ENCODE peak calls at places on chromosomes 11 and 22, in five cellular contexts. One of them, this sample, is unnamed.

GRCh38 chr11:35943761-35944502 is at the start of gene LDLRAD3:
- DNase-seq in K562: peak
- DNase-seq in WTC11: peak
- DNase-seq in GM12878: no peak
- DNase-seq in HepG2: peak
- DNase-seq in this sample: peak

GRCh38 chr22:19879651-19879995 is 24.9 kb upstream of the GNB1L start:
- DNase-seq in WTC11: peak
- DNase-seq in HepG2: no peak
- DNase-seq in K562: no peak
- DNase-seq in GM12878: no peak
- DNase-seq in this sample: no peak

GRCh38 chr22:35541254-35541748 is 670 bp downstream of the RASD2 start:
- DNase-seq in K562: no peak
- DNase-seq in GM12878: no peak
- DNase-seq in HepG2: no peak
- DNase-seq in WTC11: peak
- DNase-seq in this sample: no peak

GRCh38 chr11:11427185-11427944 is 74.3 kb upstream of the CSNK2A3 start:
- DNase-seq in WTC11: no peak
- DNase-seq in HepG2: no peak
- DNase-seq in K562: no peak
- DNase-seq in GM12878: no peak
- DNase-seq in this sample: no peak

GRCh38 chr11:134562941-134563471 is 151.0 kb upstream of the B3GAT1 start:
- DNase-seq in K562: no peak
- DNase-seq in GM12878: no peak
- DNase-seq in WTC11: no peak
- DNase-seq in HepG2: no peak
- DNase-seq in this sample: no peak

GRCh38 chr11:118903204-118904015 is 19.7 kb downstream of the CXCR5 start:
- DNase-seq in GM12878: no peak
- DNase-seq in HepG2: no peak
- DNase-seq in K562: no peak
- DNase-seq in WTC11: no peak
- DNase-seq in this sample: no peak

GRCh38 chr11:47415949-47416472 is 7.6 kb downstream of the SLC39A13 start:
- DNase-seq in GM12878: no peak
- DNase-seq in K562: peak
- DNase-seq in WTC11: no peak
- DNase-seq in HepG2: no peak
- DNase-seq in this sample: no peak

GRCh38 chr11:120316880-120317688 is 8.0 kb upstream of the TLCD5 start:
- DNase-seq in WTC11: peak
- DNase-seq in HepG2: no peak
- DNase-seq in K562: no peak
- DNase-seq in GM12878: no peak
- DNase-seq in this sample: no peak

GRCh38 chr11:45455536-45455935 is 169.4 kb upstream of the SYT13 start:
- DNase-seq in K562: no peak
- DNase-seq in HepG2: no peak
- DNase-seq in WTC11: no peak
- DNase-seq in GM12878: no peak
- DNase-seq in this sample: no peak

GRCh38 chr11:2379471-2380174 is 2.5 kb downstream of the CD81 start:
- DNase-seq in GM12878: no peak
- DNase-seq in WTC11: no peak
- DNase-seq in HepG2: no peak
- DNase-seq in K562: no peak
- DNase-seq in this sample: no peak

GRCh38 chr11:86592047-86592564 is 80.3 kb downstream of the ME3 start:
- DNase-seq in HepG2: no peak
- DNase-seq in GM12878: no peak
- DNase-seq in WTC11: no peak
- DNase-seq in K562: no peak
- DNase-seq in this sample: no peak

GRCh38 chr11:9506489-9507343 is 45.9 kb downstream of the ZNF143 start:
- DNase-seq in HepG2: peak
- DNase-seq in K562: peak
- DNase-seq in WTC11: peak
- DNase-seq in GM12878: peak
- DNase-seq in this sample: peak

GRCh38 chr11:118061401-118062125 is 15.3 kb upstream of the TMPRSS4 start:
- DNase-seq in GM12878: no peak
- DNase-seq in WTC11: no peak
- DNase-seq in K562: no peak
- DNase-seq in HepG2: no peak
- DNase-seq in this sample: no peak

GRCh38 chr11:91981995-91982394 is 242.6 kb upstream of the FAT3 start:
- DNase-seq in K562: no peak
- DNase-seq in WTC11: no peak
- DNase-seq in GM12878: no peak
- DNase-seq in HepG2: no peak
- DNase-seq in this sample: no peak

GRCh38 chr22:45263790-45264269 is 20.9 kb upstream of the UPK3A start:
- DNase-seq in K562: peak
- DNase-seq in GM12878: no peak
- DNase-seq in WTC11: peak
- DNase-seq in HepG2: peak
- DNase-seq in this sample: no peak

DNA sequence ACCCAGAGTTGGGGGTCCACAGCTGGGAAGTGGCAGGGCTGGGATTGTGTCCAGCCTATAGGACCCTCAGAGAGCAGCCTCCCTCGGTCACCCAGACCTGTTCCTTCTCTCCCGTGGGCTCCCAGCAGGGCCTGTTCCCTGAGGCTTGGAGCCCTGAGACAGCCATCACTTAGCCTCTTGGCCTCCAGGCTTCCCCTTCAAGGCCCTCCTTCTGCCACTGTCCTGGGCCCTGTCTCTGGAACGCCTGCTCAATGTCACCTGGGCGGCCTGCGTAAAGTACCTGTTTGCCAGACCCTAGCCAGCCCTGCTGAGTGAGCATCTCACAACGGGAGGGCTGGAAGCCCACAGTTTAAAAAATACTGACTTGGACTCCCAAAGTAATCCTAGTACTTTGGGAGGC is 6.5 kb downstream of the MGAT3 start:
- DNase-seq in GM12878: no peak
- DNase-seq in WTC11: no peak
- DNase-seq in K562: no peak
- DNase-seq in HepG2: no peak
- DNase-seq in this sample: no peak
- TF ChIP-seq ATF3 in GM12878: no peak
- TF ChIP-seq ATF3 in WTC11: no peak
- TF ChIP-seq ATF3 in K562: no peak
- TF ChIP-seq ATF3 in HepG2: no peak
- TF ChIP-seq ATF3 in this sample: no peak

DNA sequence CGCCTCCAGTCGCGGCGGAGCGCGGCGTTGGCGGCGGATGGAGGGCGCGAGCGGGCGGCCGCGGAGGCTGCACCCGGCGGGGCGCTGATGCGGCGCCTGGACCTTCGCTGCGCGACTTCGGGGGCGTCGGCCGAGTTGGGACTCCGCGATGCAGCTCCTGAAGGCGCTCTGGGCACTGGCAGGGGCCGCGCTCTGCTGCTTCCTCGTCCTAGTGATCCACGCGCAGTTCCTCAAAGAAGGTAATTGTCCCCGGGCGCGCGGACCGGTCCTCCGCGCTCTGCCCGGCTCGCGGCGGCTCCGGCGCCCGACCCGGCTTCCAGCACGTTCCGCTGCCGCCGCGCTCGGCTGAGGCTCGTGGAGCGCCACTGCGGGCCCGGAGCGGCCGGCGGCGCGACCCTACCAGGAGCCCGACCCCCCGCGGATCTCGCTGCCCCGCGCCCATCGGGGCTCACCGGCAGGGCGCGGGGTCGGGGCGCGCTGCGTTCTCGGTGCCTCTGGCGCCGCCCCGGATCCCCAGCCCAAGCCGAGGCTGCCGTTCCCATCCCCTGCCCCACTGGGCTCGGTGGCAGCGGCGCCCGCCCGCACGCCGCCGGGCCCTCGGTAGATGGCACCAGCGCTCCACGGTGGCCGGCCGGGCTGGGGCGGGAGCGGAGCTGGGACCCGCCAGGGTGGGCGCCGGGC is 1251.2 kb downstream of the BRD1 start:
- DNase-seq in K562: no peak
- DNase-seq in WTC11: peak
- DNase-seq in HepG2: no peak
- DNase-seq in GM12878: no peak
- DNase-seq in this sample: no peak
- TF ChIP-seq ATF2 in K562: no peak
- TF ChIP-seq ATF2 in WTC11: no peak
- TF ChIP-seq ATF2 in HepG2: no peak
- TF ChIP-seq ATF2 in GM12878: no peak
- TF ChIP-seq ATF2 in this sample: no peak

GRCh38 chr22:43859176-43859575 is 3.1 kb downstream of the SULT4A1 start:
- DNase-seq in GM12878: no peak
- DNase-seq in WTC11: no peak
- DNase-seq in HepG2: no peak
- DNase-seq in K562: no peak
- DNase-seq in this sample: no peak

GRCh38 chr22:43857367-43857766 is 4.9 kb downstream of the SULT4A1 start:
- DNase-seq in WTC11: no peak
- DNase-seq in K562: no peak
- DNase-seq in HepG2: no peak
- DNase-seq in GM12878: no peak
- DNase-seq in this sample: no peak

GRCh38 chr22:43860126-43860525 is 2.2 kb downstream of the SULT4A1 start:
- DNase-seq in WTC11: no peak
- DNase-seq in GM12878: no peak
- DNase-seq in K562: no peak
- DNase-seq in HepG2: no peak
- DNase-seq in this sample: no peak

GRCh38 chr22:43859621-43860020 is 2.7 kb downstream of the SULT4A1 start:
- DNase-seq in K562: no peak
- DNase-seq in HepG2: no peak
- DNase-seq in GM12878: no peak
- DNase-seq in WTC11: no peak
- DNase-seq in this sample: no peak

DNA sequence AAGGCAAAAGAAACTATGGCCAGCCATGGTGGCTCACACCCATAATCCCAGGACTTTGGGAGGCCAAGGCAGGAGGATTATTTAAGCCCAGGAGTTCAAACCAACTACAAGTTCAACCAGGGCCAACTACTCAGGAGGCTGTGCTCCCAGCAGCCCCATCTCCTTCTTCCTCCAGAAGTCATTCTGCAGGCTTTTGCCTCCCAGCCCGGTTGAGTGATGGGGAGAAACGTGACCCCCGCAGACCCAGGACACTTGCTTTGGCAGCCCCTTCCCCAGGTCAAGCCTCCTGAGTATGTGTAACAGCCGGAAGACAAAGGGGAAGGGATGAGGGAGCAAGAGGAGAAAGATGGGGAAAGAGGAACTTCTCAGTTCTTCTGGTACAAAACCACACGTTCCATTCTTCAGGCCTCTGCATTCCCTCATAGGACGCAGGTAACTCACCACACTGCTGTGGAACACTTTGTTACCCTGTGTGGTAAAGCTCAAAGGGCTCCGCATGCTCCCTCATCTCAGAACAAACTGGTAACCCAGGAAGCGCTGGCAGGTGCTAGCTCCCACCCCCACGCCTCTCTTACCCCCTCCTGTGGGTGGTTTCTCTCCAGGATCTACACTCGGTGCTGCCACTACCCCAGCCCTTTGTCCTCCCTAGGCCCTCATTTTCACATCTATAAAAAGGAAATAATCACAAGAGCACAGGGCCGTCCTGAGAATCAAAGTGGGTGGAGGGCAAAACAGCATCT is 4.0 kb downstream of the SULT4A1 start:
- DNase-seq in HepG2: no peak
- DNase-seq in WTC11: no peak
- DNase-seq in K562: no peak
- DNase-seq in GM12878: no peak
- DNase-seq in this sample: no peak
- TF ChIP-seq ATF3 in HepG2: no peak
- TF ChIP-seq ATF3 in WTC11: no peak
- TF ChIP-seq ATF3 in K562: no peak
- TF ChIP-seq ATF3 in GM12878: no peak
- TF ChIP-seq ATF3 in this sample: no peak

GRCh38 chr11:31834237-31834636 is 23.1 kb upstream of the PAX6 start:
- DNase-seq in K562: no peak
- DNase-seq in HepG2: no peak
- DNase-seq in GM12878: no peak
- DNase-seq in WTC11: peak
- DNase-seq in this sample: no peak
- TF ChIP-seq ATF2 in K562: no peak
- TF ChIP-seq ATF2 in HepG2: no peak
- TF ChIP-seq ATF2 in GM12878: no peak
- TF ChIP-seq ATF2 in WTC11: no peak
- TF ChIP-seq ATF2 in this sample: no peak

DNA sequence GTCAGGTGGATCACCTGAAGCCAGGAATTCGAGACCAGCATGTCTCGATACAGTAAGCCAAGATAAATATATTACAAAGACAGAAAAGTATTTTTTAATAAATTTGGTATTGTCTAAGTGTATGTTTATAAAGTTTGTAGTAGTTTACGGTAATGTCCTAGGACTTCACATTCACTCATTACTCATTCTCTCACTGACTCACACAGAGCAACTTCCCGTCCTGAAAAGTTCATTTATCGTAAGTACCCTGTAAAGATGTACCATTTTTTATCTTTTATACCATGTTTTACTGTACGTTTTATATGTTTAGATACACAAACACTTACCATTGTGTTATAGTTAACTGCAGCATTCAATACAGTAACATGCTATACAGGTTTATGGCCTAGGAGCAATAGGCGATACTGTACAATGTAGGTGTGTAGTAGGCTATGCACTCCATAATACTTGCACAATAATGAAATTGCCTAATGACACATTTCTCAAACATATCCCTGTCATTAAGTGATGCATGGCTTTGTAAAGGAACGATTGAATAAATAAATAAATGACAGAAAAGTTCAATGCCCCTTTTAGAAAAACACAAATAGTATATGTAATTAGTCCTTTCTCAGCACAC is 12.5 kb upstream of the CARD18 start:
- DNase-seq in GM12878: no peak
- DNase-seq in K562: no peak
- DNase-seq in WTC11: no peak
- DNase-seq in HepG2: no peak
- DNase-seq in this sample: no peak
- TF ChIP-seq ATF3 in GM12878: no peak
- TF ChIP-seq ATF3 in K562: no peak
- TF ChIP-seq ATF3 in WTC11: no peak
- TF ChIP-seq ATF3 in HepG2: no peak
- TF ChIP-seq ATF3 in this sample: no peak

GRCh38 chr22:42967005-42967404 is 47.9 kb downstream of the PACSIN2 start:
- DNase-seq in GM12878: no peak
- DNase-seq in WTC11: no peak
- DNase-seq in K562: no peak
- DNase-seq in HepG2: no peak
- DNase-seq in this sample: no peak

GRCh38 chr22:42962295-42963230 is 52.4 kb downstream of the PACSIN2 start:
- DNase-seq in K562: no peak
- DNase-seq in WTC11: no peak
- DNase-seq in GM12878: no peak
- DNase-seq in HepG2: no peak
- DNase-seq in this sample: no peak

GRCh38 chr22:42966389-42966998 is 48.5 kb downstream of the PACSIN2 start:
- DNase-seq in GM12878: no peak
- DNase-seq in WTC11: no peak
- DNase-seq in K562: no peak
- DNase-seq in HepG2: no peak
- DNase-seq in this sample: no peak

GRCh38 chr22:42963231-42963595 is 51.7 kb downstream of the PACSIN2 start:
- DNase-seq in GM12878: no peak
- DNase-seq in WTC11: no peak
- DNase-seq in K562: no peak
- DNase-seq in HepG2: no peak
- DNase-seq in this sample: no peak

GRCh38 chr22:42964994-42965699 is 49.8 kb downstream of the PACSIN2 start:
- DNase-seq in HepG2: peak
- DNase-seq in K562: no peak
- DNase-seq in WTC11: peak
- DNase-seq in GM12878: no peak
- DNase-seq in this sample: no peak
- TF ChIP-seq ATF2 in HepG2: no peak
- TF ChIP-seq ATF2 in K562: no peak
- TF ChIP-seq ATF2 in WTC11: no peak
- TF ChIP-seq ATF2 in GM12878: no peak
- TF ChIP-seq ATF2 in this sample: no peak

This sample was measured in H1.